ENCODE peak calls at places on chromosomes 4 and X, in five cellular contexts. One of them, this sample, is unnamed.
A peak's percentile ranks its signal among the peaks of the same experiment; 100 is the strongest.

GRCh38 chr4:34009951-34010350 is 2234.4 kb downstream of the ARAP2 start:
- DNase-seq in NCI-H1105 treated with DMSO at 0.1 percent for 48 hours: no peak
- DNase-seq in NCI-H146: no peak
- DNase-seq in NCI-H1436: no peak
- DNase-seq in fibroblast of villous mesenchyme: no peak
- DNase-seq in this sample: no peak

GRCh38 chr4:153179100-153179499 is 25.1 kb upstream of the TRIM2 start:
- DNase-seq in NCI-H1105 treated with DMSO at 0.1 percent for 48 hours: no peak
- DNase-seq in NCI-H146: no peak
- DNase-seq in NCI-H1436: no peak
- DNase-seq in fibroblast of villous mesenchyme: no peak
- DNase-seq in this sample: no peak

GRCh38 chr4:17029964-17030363 is 131.5 kb upstream of the LDB2 start:
- DNase-seq in NCI-H1105 treated with DMSO at 0.1 percent for 48 hours: no peak
- DNase-seq in NCI-H146: no peak
- DNase-seq in NCI-H1436: no peak
- DNase-seq in fibroblast of villous mesenchyme: no peak
- DNase-seq in this sample: no peak

GRCh38 chr4:103105558-103106356 is 6.1 kb upstream of the BDH2 start:
- DNase-seq in NCI-H1105 treated with DMSO at 0.1 percent for 48 hours: no peak
- DNase-seq in NCI-H146: no peak
- DNase-seq in NCI-H1436: no peak
- DNase-seq in fibroblast of villous mesenchyme: peak; percentile 3
- DNase-seq in this sample: no peak

GRCh38 chr4:106287353-106287969 is 28.5 kb downstream of the TBCK start:
- DNase-seq in NCI-H1105 treated with DMSO at 0.1 percent for 48 hours: no peak
- DNase-seq in NCI-H146: no peak
- DNase-seq in NCI-H1436: no peak
- DNase-seq in fibroblast of villous mesenchyme: peak; percentile 92
- DNase-seq in this sample: no peak

GRCh38 chrX:34332336-34332735 is 200.2 kb upstream of the FAM47A start:
- DNase-seq in NCI-H1105 treated with DMSO at 0.1 percent for 48 hours: no peak
- DNase-seq in NCI-H146: no peak
- DNase-seq in NCI-H1436: no peak
- DNase-seq in fibroblast of villous mesenchyme: no peak
- DNase-seq in this sample: no peak

GRCh38 chrX:136586386-136586785 is 54.4 kb downstream of the VGLL1 start:
- DNase-seq in NCI-H1105 treated with DMSO at 0.1 percent for 48 hours: no peak
- DNase-seq in NCI-H146: no peak
- DNase-seq in NCI-H1436: no peak
- DNase-seq in fibroblast of villous mesenchyme: no peak
- DNase-seq in this sample: peak; percentile 7

GRCh38 chrX:108558217-108558616 is 118.6 kb downstream of the COL4A5 start:
- DNase-seq in NCI-H1105 treated with DMSO at 0.1 percent for 48 hours: no peak
- DNase-seq in NCI-H146: no peak
- DNase-seq in NCI-H1436: no peak
- DNase-seq in fibroblast of villous mesenchyme: no peak
- DNase-seq in this sample: no peak

GRCh38 chr4:168614316-168615057 is 117.6 kb downstream of the PALLD start:
- DNase-seq in NCI-H1105 treated with DMSO at 0.1 percent for 48 hours: no peak
- DNase-seq in NCI-H146: no peak
- DNase-seq in NCI-H1436: no peak
- DNase-seq in fibroblast of villous mesenchyme: no peak
- DNase-seq in this sample: no peak

GRCh38 chr4:151679247-151679646 is 81.6 kb downstream of the GATB start:
- DNase-seq in NCI-H1105 treated with DMSO at 0.1 percent for 48 hours: no peak
- DNase-seq in NCI-H146: no peak
- DNase-seq in NCI-H1436: no peak
- DNase-seq in fibroblast of villous mesenchyme: no peak
- DNase-seq in this sample: no peak

GRCh38 chr4:185235480-185236154 is 26.2 kb downstream of the SNX25 start:
- DNase-seq in NCI-H1105 treated with DMSO at 0.1 percent for 48 hours: no peak
- DNase-seq in NCI-H146: peak; percentile 41
- DNase-seq in NCI-H1436: no peak
- DNase-seq in fibroblast of villous mesenchyme: peak; percentile 85
- DNase-seq in this sample: no peak

GRCh38 chrX:151791961-151792360 is 57.4 kb downstream of the CNGA2 start:
- DNase-seq in NCI-H1105 treated with DMSO at 0.1 percent for 48 hours: no peak
- DNase-seq in NCI-H146: no peak
- DNase-seq in NCI-H1436: no peak
- DNase-seq in fibroblast of villous mesenchyme: no peak
- DNase-seq in this sample: no peak

GRCh38 chr4:148054275-148054674 is 322.4 kb downstream of the ARHGAP10 start:
- DNase-seq in NCI-H1105 treated with DMSO at 0.1 percent for 48 hours: no peak
- DNase-seq in NCI-H146: no peak
- DNase-seq in NCI-H1436: peak; percentile 58
- DNase-seq in fibroblast of villous mesenchyme: peak; percentile 51
- DNase-seq in this sample: peak; percentile 25

GRCh38 chrX:37405954-37406353 is 56.8 kb downstream of the PRRG1 start:
- DNase-seq in NCI-H1105 treated with DMSO at 0.1 percent for 48 hours: no peak
- DNase-seq in NCI-H146: no peak
- DNase-seq in NCI-H1436: no peak
- DNase-seq in fibroblast of villous mesenchyme: peak; percentile 81
- DNase-seq in this sample: no peak

GRCh38 chrX:46957299-46957698 is 45.1 kb downstream of the JADE3 start:
- DNase-seq in NCI-H1105 treated with DMSO at 0.1 percent for 48 hours: no peak
- DNase-seq in NCI-H146: no peak
- DNase-seq in NCI-H1436: no peak
- DNase-seq in fibroblast of villous mesenchyme: no peak
- DNase-seq in this sample: no peak